ENCODE peak calls at places on chromosomes 7 and 10, in ten cellular contexts. L, N, I, Y, E, G, B, C, P and F are unnamed samples.

GRCh38 chr10:33187427-33187999 is 147.0 kb downstream of the NRP1 start:
- DNase-seq in L (no peak), N (no peak), I (peak), Y (no peak), E (no peak), G (no peak), B (no peak), C (no peak), P (no peak), F (no peak)

GRCh38 chr7:149855368-149856305 is 17.5 kb downstream of the ZNF862 start:
- DNase-seq in L (no peak), N (peak), I (no peak), Y (no peak), E (no peak), G (peak), B (no peak), C (no peak), P (no peak), F (no peak)

GRCh38 chr7:30472771-30473392 is 5.7 kb downstream of the NOD1 start:
- DNase-seq in L (no peak), N (peak), I (no peak), Y (no peak), E (no peak), G (peak), B (no peak), C (no peak), P (no peak), F (no peak)

GRCh38 chr10:19654576-19654975 is 161.7 kb upstream of the PLXDC2 start:
- DNase-seq in L (no peak), N (peak), I (no peak), Y (no peak), E (no peak), G (peak), B (no peak), C (no peak), P (no peak), F (no peak)

GRCh38 chr10:1674501-1674900 is 62.8 kb downstream of the ADARB2 start:
- DNase-seq in L (no peak), N (no peak), I (no peak), Y (peak), E (no peak), G (no peak), B (no peak), C (no peak), P (no peak), F (no peak)

GRCh38 chr7:6451224-6451705 is 3.5 kb upstream of the DAGLB start:
- DNase-seq in L (no peak), N (no peak), I (no peak), Y (no peak), E (no peak), G (no peak), B (no peak), C (no peak), P (no peak), F (no peak)

GRCh38 chr10:132612571-132613504 is 75.3 kb downstream of the INPP5A start:
- DNase-seq in L (no peak), N (no peak), I (no peak), Y (no peak), E (no peak), G (no peak), B (no peak), C (no peak), P (no peak), F (peak)

GRCh38 chr7:133827707-133828580 is 299.2 kb upstream of the LRGUK start:
- DNase-seq in L (no peak), N (no peak), I (no peak), Y (no peak), E (no peak), G (no peak), B (no peak), C (no peak), P (no peak), F (no peak)

GRCh38 chr10:14707441-14707840 is 67.3 kb downstream of the FAM107B start:
- DNase-seq in L (no peak), N (no peak), I (no peak), Y (no peak), E (no peak), G (no peak), B (no peak), C (no peak), P (no peak), F (no peak)

GRCh38 chr10:33743429-33743857 is 409.0 kb upstream of the NRP1 start:
- DNase-seq in L (no peak), N (no peak), I (no peak), Y (no peak), E (no peak), G (no peak), B (peak), C (no peak), P (no peak), F (no peak)

GRCh38 chr10:102419561-102420442 is 834 bp upstream of the FBXL15 start:
- DNase-seq in L (peak), N (no peak), I (peak), Y (peak), E (no peak), G (no peak), B (peak), C (peak), P (peak), F (peak)

GRCh38 chr10:62830577-62831122 is 14.5 kb upstream of the EGR2 start:
- DNase-seq in L (no peak), N (no peak), I (no peak), Y (no peak), E (no peak), G (no peak), B (no peak), C (no peak), P (no peak), F (no peak)

GRCh38 chr10:75845538-75845937 is 414.1 kb downstream of the LRMDA start:
- DNase-seq in L (no peak), N (no peak), I (no peak), Y (no peak), E (no peak), G (no peak), B (no peak), C (no peak), P (no peak), F (no peak)

GRCh38 chr10:73368238-73368637 is 9.6 kb upstream of the CFAP70 start:
- DNase-seq in L (no peak), N (no peak), I (no peak), Y (no peak), E (no peak), G (no peak), B (no peak), C (no peak), P (no peak), F (no peak)

GRCh38 chr10:43282881-43283280 is 16.0 kb upstream of the RASGEF1A start:
- DNase-seq in L (no peak), N (no peak), I (no peak), Y (no peak), E (no peak), G (no peak), B (no peak), C (peak), P (no peak), F (no peak)